ENCODE peak calls at places on chromosomes 11 and 22, in four cellular contexts. One of them, this sample, is unnamed.

GRCh38 chr22:48276933-48277867 is 1514.8 kb downstream of the TBC1D22A start:
- DNase-seq in kidney: peak
- DNase-seq in breast epithelium: no peak
- DNase-seq in Panc1: no peak
- DNase-seq in this sample: no peak

GRCh38 chr11:111941963-111942362 is 4.8 kb downstream of the DIXDC1 start:
- DNase-seq in breast epithelium: no peak
- DNase-seq in kidney: no peak
- DNase-seq in Panc1: no peak
- DNase-seq in this sample: no peak

GRCh38 chr11:125995313-125995712 is 49.5 kb downstream of the VSIG10L2 start:
- DNase-seq in Panc1: no peak
- DNase-seq in breast epithelium: no peak
- DNase-seq in kidney: no peak
- DNase-seq in this sample: no peak

GRCh38 chr11:103109818-103110388 is 677 bp downstream of the DYNC2H1 start:
- DNase-seq in Panc1: peak
- DNase-seq in breast epithelium: no peak
- DNase-seq in kidney: peak
- DNase-seq in this sample: no peak

GRCh38 chr11:34650528-34650927 is 29.6 kb downstream of the EHF start:
- DNase-seq in breast epithelium: no peak
- DNase-seq in kidney: no peak
- DNase-seq in Panc1: no peak
- DNase-seq in this sample: no peak

GRCh38 chr11:75780888-75781287 is 12.3 kb downstream of the DGAT2 start:
- DNase-seq in breast epithelium: no peak
- DNase-seq in Panc1: no peak
- DNase-seq in kidney: peak
- DNase-seq in this sample: no peak

GRCh38 chr11:127054153-127054552 is 53.6 kb upstream of the KIRREL3 start:
- DNase-seq in breast epithelium: no peak
- DNase-seq in Panc1: no peak
- DNase-seq in kidney: no peak
- DNase-seq in this sample: no peak

GRCh38 chr11:3087821-3088800 is 30.9 kb upstream of the CARS1 start:
- DNase-seq in kidney: peak
- DNase-seq in Panc1: no peak
- DNase-seq in breast epithelium: peak
- DNase-seq in this sample: peak

GRCh38 chr11:395866-396265 is 1.9 kb downstream of the PKP3 start:
- DNase-seq in kidney: no peak
- DNase-seq in breast epithelium: no peak
- DNase-seq in Panc1: no peak
- DNase-seq in this sample: no peak

GRCh38 chr11:76201056-76201455 is 5.2 kb downstream of the WNT11 start:
- DNase-seq in breast epithelium: no peak
- DNase-seq in Panc1: no peak
- DNase-seq in kidney: peak
- DNase-seq in this sample: no peak

GRCh38 chr22:32644252-32645100 is 157.0 kb upstream of the TIMP3 start:
- DNase-seq in Panc1: no peak
- DNase-seq in kidney: peak
- DNase-seq in breast epithelium: peak
- DNase-seq in this sample: no peak

GRCh38 chr22:19062139-19062789 is 59.9 kb downstream of the DGCR2 start:
- DNase-seq in kidney: peak
- DNase-seq in breast epithelium: no peak
- DNase-seq in Panc1: no peak
- DNase-seq in this sample: peak

GRCh38 chr11:10327254-10327653 is 22.4 kb downstream of the ADM start:
- DNase-seq in breast epithelium: no peak
- DNase-seq in kidney: no peak
- DNase-seq in Panc1: no peak
- DNase-seq in this sample: no peak

GRCh38 chr11:131875611-131876010 is 505.2 kb downstream of the NTM start:
- DNase-seq in breast epithelium: no peak
- DNase-seq in Panc1: no peak
- DNase-seq in kidney: no peak
- DNase-seq in this sample: peak

GRCh38 chr11:101091781-101092180 is 37.8 kb downstream of the PGR start:
- DNase-seq in kidney: no peak
- DNase-seq in breast epithelium: no peak
- DNase-seq in Panc1: peak
- DNase-seq in this sample: no peak

GRCh38 chr11:116537736-116538135 is 235.1 kb downstream of the BUD13 start:
- DNase-seq in breast epithelium: no peak
- DNase-seq in kidney: no peak
- DNase-seq in Panc1: no peak
- DNase-seq in this sample: no peak

GRCh38 chr11:31487848-31488247 is 21.6 kb downstream of the IMMP1L start:
- DNase-seq in kidney: no peak
- DNase-seq in breast epithelium: no peak
- DNase-seq in Panc1: no peak
- DNase-seq in this sample: no peak

GRCh38 chr11:118263694-118264567 is at the start of gene MPZL2:
- DNase-seq in breast epithelium: peak
- DNase-seq in Panc1: no peak
- DNase-seq in kidney: peak
- DNase-seq in this sample: peak

GRCh38 chr11:112225753-112226061 is 521 bp upstream of the PTS start:
- DNase-seq in breast epithelium: no peak
- DNase-seq in Panc1: no peak
- DNase-seq in kidney: no peak
- DNase-seq in this sample: no peak

GRCh38 chr11:121929581-121929980 is 186.4 kb downstream of the BLID start:
- DNase-seq in breast epithelium: no peak
- DNase-seq in kidney: no peak
- DNase-seq in Panc1: no peak
- DNase-seq in this sample: no peak

GRCh38 chr11:114166389-114166788 is 106.9 kb downstream of the ZBTB16 start:
- DNase-seq in Panc1: no peak
- DNase-seq in kidney: no peak
- DNase-seq in breast epithelium: no peak
- DNase-seq in this sample: no peak

GRCh38 chr11:43508511-43508918 is 149.8 kb downstream of the TTC17 start:
- DNase-seq in Panc1: no peak
- DNase-seq in breast epithelium: no peak
- DNase-seq in kidney: no peak
- DNase-seq in this sample: no peak

GRCh38 chr22:22663861-22664800 is 19.7 kb downstream of the GGTLC2 start:
- DNase-seq in Panc1: no peak
- DNase-seq in breast epithelium: no peak
- DNase-seq in kidney: no peak
- DNase-seq in this sample: no peak

DNA sequence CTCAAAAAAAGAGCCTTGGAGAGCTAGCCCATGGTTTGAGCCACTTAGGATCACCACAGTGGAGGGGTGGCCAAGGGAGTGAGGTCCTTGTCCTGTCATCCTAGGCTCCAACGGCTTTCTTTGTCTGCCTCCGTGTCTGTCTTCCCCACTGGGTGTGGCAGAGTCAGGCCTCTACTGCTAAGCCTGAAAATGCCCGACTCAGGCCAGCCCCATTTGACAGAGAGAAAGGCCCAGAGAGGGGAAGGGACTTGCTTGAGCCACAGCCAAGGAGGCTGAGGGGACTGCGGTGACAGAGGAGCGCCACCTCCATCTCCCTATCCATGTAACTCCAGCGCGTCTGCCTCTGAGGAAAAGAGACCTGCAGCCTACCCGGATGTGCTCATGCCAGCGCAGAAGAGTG is 27.8 kb upstream of the CD82 start:
- DNase-seq in Panc1: no peak
- DNase-seq in breast epithelium: no peak
- DNase-seq in kidney: no peak
- DNase-seq in this sample: no peak
- TF ChIP-seq CTCF in Panc1: no peak
- TF ChIP-seq CTCF in breast epithelium: no peak
- TF ChIP-seq CTCF in kidney: no peak
- TF ChIP-seq CTCF in this sample: no peak

DNA sequence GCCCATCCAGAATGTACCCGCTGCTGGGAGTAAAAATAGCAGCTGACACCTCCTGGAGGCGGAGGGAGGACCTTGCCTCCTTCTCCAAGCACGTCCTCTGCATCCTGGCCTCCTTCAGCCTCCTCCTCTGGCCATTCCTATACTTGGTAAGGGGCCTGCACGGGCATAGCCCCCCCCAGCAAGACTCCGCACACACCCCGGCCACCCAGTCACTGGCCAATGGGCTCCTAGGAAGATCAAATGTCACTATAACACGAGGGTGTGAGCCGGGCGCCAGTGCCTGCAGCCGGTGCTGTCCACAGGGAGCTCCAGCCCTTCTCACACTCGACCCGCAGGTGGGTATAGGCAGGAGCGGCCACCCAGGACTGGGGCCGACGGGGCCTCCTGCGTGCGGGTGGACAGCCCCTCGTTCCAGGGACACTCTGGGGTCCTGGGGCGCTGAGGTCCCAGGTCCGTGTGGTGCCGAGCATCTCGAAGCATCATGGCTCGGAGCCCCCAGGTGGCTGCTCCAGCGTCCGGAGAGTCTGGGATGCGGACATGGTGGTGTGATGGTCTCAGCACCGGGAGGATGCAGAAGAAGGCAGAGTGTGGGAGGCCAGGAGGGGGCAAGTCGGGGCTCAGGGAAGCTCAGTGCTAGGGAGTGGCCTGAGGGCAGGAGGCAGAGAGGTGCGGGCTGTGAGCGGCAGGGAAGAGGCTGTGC is at the start of gene TNNT3:
- DNase-seq in kidney: no peak
- DNase-seq in breast epithelium: no peak
- DNase-seq in Panc1: no peak
- DNase-seq in this sample: peak
- TF ChIP-seq CTCF in kidney: no peak
- TF ChIP-seq CTCF in breast epithelium: no peak
- TF ChIP-seq CTCF in Panc1: no peak
- TF ChIP-seq CTCF in this sample: no peak

GRCh38 chr22:28813772-28814518 is 13.6 kb upstream of the XBP1 start:
- DNase-seq in Panc1: no peak
- DNase-seq in kidney: peak
- DNase-seq in breast epithelium: no peak
- DNase-seq in this sample: peak
- TF ChIP-seq CTCF in Panc1: no peak
- TF ChIP-seq CTCF in kidney: no peak
- TF ChIP-seq CTCF in breast epithelium: no peak
- TF ChIP-seq CTCF in this sample: no peak

GRCh38 chr11:120756931-120757330 is 245.4 kb downstream of the GRIK4 start:
- DNase-seq in breast epithelium: no peak
- DNase-seq in Panc1: no peak
- DNase-seq in kidney: no peak
- DNase-seq in this sample: no peak
- TF ChIP-seq CTCF in breast epithelium: no peak
- TF ChIP-seq CTCF in Panc1: no peak
- TF ChIP-seq CTCF in kidney: no peak
- TF ChIP-seq CTCF in this sample: no peak

DNA sequence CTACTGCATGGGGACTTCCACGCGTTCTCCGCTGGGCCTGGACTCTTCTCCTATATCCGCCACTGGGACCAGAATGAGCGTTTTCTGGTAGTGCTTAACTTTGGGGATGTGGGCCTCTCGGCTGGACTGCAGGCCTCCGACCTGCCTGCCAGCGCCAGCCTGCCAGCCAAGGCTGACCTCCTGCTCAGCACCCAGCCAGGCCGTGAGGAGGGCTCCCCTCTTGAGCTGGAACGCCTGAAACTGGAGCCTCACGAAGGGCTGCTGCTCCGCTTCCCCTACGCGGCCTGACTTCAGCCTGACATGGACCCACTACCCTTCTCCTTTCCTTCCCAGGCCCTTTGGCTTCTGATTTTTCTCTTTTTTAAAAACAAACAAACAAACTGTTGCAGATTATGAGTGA is 7.7 kb downstream of the SLC3A2 start:
- DNase-seq in kidney: no peak
- DNase-seq in breast epithelium: no peak
- DNase-seq in Panc1: no peak
- DNase-seq in this sample: peak
- TF ChIP-seq CTCF in kidney: no peak
- TF ChIP-seq CTCF in breast epithelium: no peak
- TF ChIP-seq CTCF in Panc1: no peak
- TF ChIP-seq CTCF in this sample: no peak

GRCh38 chr22:35032571-35032970 is 33.4 kb upstream of the ISX start:
- DNase-seq in Panc1: no peak
- DNase-seq in kidney: no peak
- DNase-seq in breast epithelium: no peak
- DNase-seq in this sample: no peak

GRCh38 chr22:35034963-35035362 is 31.0 kb upstream of the ISX start:
- DNase-seq in kidney: no peak
- DNase-seq in breast epithelium: no peak
- DNase-seq in Panc1: no peak
- DNase-seq in this sample: no peak

GRCh38 chr22:35033635-35034296 is 32.2 kb upstream of the ISX start:
- DNase-seq in kidney: no peak
- DNase-seq in Panc1: no peak
- DNase-seq in breast epithelium: no peak
- DNase-seq in this sample: no peak

GRCh38 chr22:35039625-35040024 is 26.3 kb upstream of the ISX start:
- DNase-seq in kidney: no peak
- DNase-seq in breast epithelium: no peak
- DNase-seq in Panc1: no peak
- DNase-seq in this sample: no peak

DNA sequence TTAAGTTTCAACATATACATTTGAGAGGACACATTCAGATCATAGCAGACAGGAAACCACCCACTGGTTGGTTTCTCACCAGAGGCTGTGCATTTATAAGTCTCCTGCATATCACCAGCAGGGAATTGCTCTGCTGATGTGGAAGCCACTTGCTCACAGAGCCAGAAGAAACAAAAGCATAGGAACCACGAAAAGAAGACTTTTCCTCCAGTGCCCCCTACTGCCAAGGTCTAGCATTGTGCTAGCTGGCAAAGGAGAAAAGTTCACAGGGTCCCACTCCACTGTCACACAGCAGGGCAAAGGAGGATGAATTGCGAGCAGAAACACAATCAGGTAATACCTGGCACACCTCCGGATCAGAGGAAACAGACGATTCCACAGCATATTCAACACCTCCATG is 28.9 kb upstream of the ISX start:
- DNase-seq in kidney: no peak
- DNase-seq in Panc1: no peak
- DNase-seq in breast epithelium: no peak
- DNase-seq in this sample: no peak
- TF ChIP-seq CTCF in kidney: no peak
- TF ChIP-seq CTCF in Panc1: peak
- TF ChIP-seq CTCF in breast epithelium: no peak
- TF ChIP-seq CTCF in this sample: no peak

DNA sequence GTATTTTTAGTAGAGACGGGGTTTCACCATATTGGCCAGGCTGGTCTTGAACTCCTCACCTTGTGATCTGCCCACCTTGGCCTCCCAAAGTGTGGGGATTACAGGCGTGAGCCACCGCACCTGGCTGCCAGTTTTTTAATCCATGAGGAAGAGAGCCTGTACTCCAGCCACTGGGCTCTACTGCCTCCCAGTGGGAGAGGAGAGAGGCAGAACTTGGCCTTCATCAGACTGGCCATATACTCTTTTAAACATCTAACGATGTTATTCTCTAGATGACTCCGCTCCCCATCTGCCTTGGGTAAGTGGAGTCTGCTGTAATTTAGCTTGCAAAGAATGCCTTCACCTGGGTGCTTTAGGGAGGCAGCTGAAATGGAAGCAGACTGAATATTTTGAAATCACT is 34.6 kb downstream of the SLC6A5 start:
- DNase-seq in breast epithelium: no peak
- DNase-seq in Panc1: no peak
- DNase-seq in kidney: no peak
- DNase-seq in this sample: no peak
- TF ChIP-seq CTCF in breast epithelium: no peak
- TF ChIP-seq CTCF in Panc1: peak
- TF ChIP-seq CTCF in kidney: no peak
- TF ChIP-seq CTCF in this sample: no peak